ENCODE peak calls at places on chromosomes 7 and 10, in ten cellular contexts. V is fibroblast of lung, A is SK-N-SH, Z is suprapubic skin, C is PC-3, S is A549, T is lower lobe of right lung, J is tibial artery, X is esophagus squamous epithelium, L is ascending aorta. Y is an unnamed sample. For H3K9me3, the result is how much of the 10 kb centered on the place peaks cover.

GRCh38 chr7:28685660-28686417 is 272.3 kb downstream of the TRIL start:
- DNase-seq in V (peak), A (peak), Z (peak), C (peak), S (peak), T (peak), J (peak), X (peak), L (peak), Y (peak)

GRCh38 chr7:121337398-121337797 is 8.6 kb downstream of the WNT16 start:
- DNase-seq in V (peak), A (peak), Z (no peak), C (peak), S (no peak), T (no peak), J (no peak), X (no peak), L (no peak), Y (peak)

GRCh38 chr10:77381750-77382149 is 255.9 kb downstream of the KCNMA1 start:
- DNase-seq in V (no peak), A (no peak), Z (no peak), C (no peak), S (no peak), T (no peak), J (no peak), X (no peak), L (no peak), Y (no peak)

GRCh38 chr7:32415519-32415918 is 74.7 kb downstream of the LSM5 start:
- DNase-seq in V (no peak), A (no peak), Z (no peak), C (no peak), S (no peak), T (no peak), J (no peak), X (no peak), L (no peak), Y (no peak)

GRCh38 chr7:47588704-47589225 is 6.9 kb upstream of the TNS3 start:
- DNase-seq in V (no peak), A (no peak), Z (no peak), C (no peak), S (peak), T (no peak), J (no peak), X (no peak), L (no peak), Y (no peak)

GRCh38 chr10:27620425-27621397 is 116.6 kb downstream of the RAB18 start:
- DNase-seq in V (peak), A (no peak), Z (no peak), C (no peak), S (no peak), T (no peak), J (peak), X (no peak), L (no peak), Y (peak)

GRCh38 chr7:135771961-135772638 is 23.5 kb upstream of the FAM180A start:
- DNase-seq in V (peak), A (no peak), Z (no peak), C (peak), S (no peak), T (no peak), J (no peak), X (no peak), L (no peak), Y (no peak)

GRCh38 chr10:29412452-29413004 is 123.7 kb downstream of the LYZL1 start:
- DNase-seq in V (peak), A (no peak), Z (no peak), C (no peak), S (no peak), T (no peak), J (no peak), X (no peak), L (no peak), Y (peak)

GRCh38 chr7:134016223-134016941 is 110.8 kb upstream of the LRGUK start:
- DNase-seq in V (peak), A (peak), Z (no peak), C (peak), S (peak), T (no peak), J (no peak), X (no peak), L (no peak), Y (peak)

GRCh38 chr7:132592238-132592946 is 16.1 kb upstream of the PLXNA4 start:
- DNase-seq in V (no peak), A (peak), Z (no peak), C (no peak), S (no peak), T (no peak), J (no peak), X (no peak), L (no peak), Y (no peak)

DNA sequence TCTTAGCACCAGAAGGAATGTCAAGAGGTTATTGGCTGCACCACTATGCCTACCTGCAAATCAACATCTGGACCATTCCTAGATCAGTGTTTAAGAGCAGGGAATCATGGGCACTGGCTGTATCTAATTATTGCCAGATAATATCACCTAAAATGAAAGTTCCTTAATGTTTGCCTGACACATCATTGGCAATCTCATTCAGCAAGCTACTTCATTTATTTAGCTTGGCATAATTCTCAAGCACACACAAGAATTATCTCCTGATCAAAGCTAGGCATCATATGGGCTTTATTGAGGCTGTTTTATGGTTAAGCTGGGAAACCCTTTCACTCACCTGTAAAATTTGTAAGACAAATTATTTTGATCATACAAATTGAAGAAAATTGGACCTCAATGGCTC is 581.7 kb downstream of the INHBA start:
- DNase-seq in V (no peak), A (no peak), Z (no peak), C (no peak), S (no peak), T (no peak), J (no peak), X (no peak), L (no peak), Y (no peak)
- H3K4me3 ChIP-seq in V (no peak), A (no peak), Z (no peak), C (no peak), S (no peak), T (no peak), J (no peak), X (no peak), L (no peak), Y (no peak)

DNA sequence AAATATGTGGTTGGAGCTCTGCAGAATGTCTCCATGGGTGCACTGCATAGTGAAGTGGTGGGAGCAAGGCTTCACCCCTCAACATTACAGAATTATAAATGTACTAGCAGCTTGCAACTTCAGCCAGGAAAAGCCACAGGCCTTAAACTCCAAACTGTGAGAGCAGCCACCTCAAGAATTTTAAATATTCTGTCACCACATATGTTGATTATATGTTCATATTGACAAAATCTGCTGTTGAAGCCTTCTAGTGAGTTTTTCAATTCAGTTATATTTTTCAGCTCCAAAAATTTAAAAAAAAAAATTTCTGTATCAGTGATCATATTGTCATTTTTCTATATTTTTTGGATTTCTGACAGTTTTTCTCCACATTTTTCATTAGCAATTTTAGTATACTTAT is 30.9 kb upstream of the AKR1C2 start:
- DNase-seq in V (no peak), A (no peak), Z (no peak), C (no peak), S (no peak), T (no peak), J (no peak), X (no peak), L (no peak), Y (no peak)
- H3K9me3 ChIP-seq in V (under half), A (under half), Z (under half), C (under half), S (half or more), T (under half), J (under half), X (under half), L (under half), Y (under half)

GRCh38 chr10:110962443-110962842 is 43.0 kb downstream of the SHOC2 start:
- DNase-seq in V (no peak), A (no peak), Z (no peak), C (no peak), S (no peak), T (no peak), J (no peak), X (no peak), L (no peak), Y (no peak)
- TF ChIP-seq CTCF in V (no peak), A (no peak), Z (no peak), C (no peak), S (no peak), T (no peak), J (no peak), X (no peak), L (no peak), Y (no peak)

GRCh38 chr10:62733654-62734293 is 70.7 kb upstream of the ADO start:
- DNase-seq in V (no peak), A (no peak), Z (no peak), C (peak), S (no peak), T (no peak), J (no peak), X (no peak), L (no peak), Y (no peak)
- H3K4me3 ChIP-seq in V (no peak), A (no peak), Z (no peak), C (peak), S (no peak), T (no peak), J (no peak), X (no peak), L (no peak), Y (no peak)

Y was measured in A673.